ENCODE peak calls at places on chromosomes 7 and 10, in four cellular contexts. One of them, this sample, is unnamed.

GRCh38 chr7:50446542-50446960 is 3.6 kb downstream of the FIGNL1 start:
- DNase-seq in spleen: no peak
- DNase-seq in iris pigment epithelial cell: peak
- DNase-seq in upper lobe of right lung: no peak
- DNase-seq in this sample: no peak

GRCh38 chr10:80356563-80356999 is at the start of the genes DYDC1 and DYDC2:
- DNase-seq in spleen: peak
- DNase-seq in iris pigment epithelial cell: peak
- DNase-seq in upper lobe of right lung: peak
- DNase-seq in this sample: peak

GRCh38 chr7:139035588-139036353 is at the start of gene ZC3HAV1L:
- DNase-seq in spleen: peak
- DNase-seq in iris pigment epithelial cell: peak
- DNase-seq in upper lobe of right lung: peak
- DNase-seq in this sample: peak

GRCh38 chr7:1386623-1387220 is 72.5 kb downstream of the MICALL2 start:
- DNase-seq in spleen: no peak
- DNase-seq in iris pigment epithelial cell: no peak
- DNase-seq in upper lobe of right lung: no peak
- DNase-seq in this sample: no peak

GRCh38 chr7:55070839-55071238 is 52.0 kb downstream of the EGFR start:
- DNase-seq in spleen: no peak
- DNase-seq in iris pigment epithelial cell: no peak
- DNase-seq in upper lobe of right lung: no peak
- DNase-seq in this sample: no peak

GRCh38 chr7:100785878-100786277 is 41.4 kb downstream of the EPHB4 start:
- DNase-seq in spleen: no peak
- DNase-seq in iris pigment epithelial cell: no peak
- DNase-seq in upper lobe of right lung: no peak
- DNase-seq in this sample: no peak

GRCh38 chr10:28072573-28072972 is 73.7 kb upstream of the ODAD2 start:
- DNase-seq in spleen: no peak
- DNase-seq in iris pigment epithelial cell: no peak
- DNase-seq in upper lobe of right lung: no peak
- DNase-seq in this sample: no peak

GRCh38 chr10:86508217-86508616 is 13.4 kb downstream of the WAPL start:
- DNase-seq in spleen: no peak
- DNase-seq in iris pigment epithelial cell: no peak
- DNase-seq in upper lobe of right lung: no peak
- DNase-seq in this sample: no peak

GRCh38 chr7:157274991-157275427 is 61.8 kb upstream of the DNAJB6 start:
- DNase-seq in spleen: peak
- DNase-seq in iris pigment epithelial cell: no peak
- DNase-seq in upper lobe of right lung: peak
- DNase-seq in this sample: no peak

GRCh38 chr10:129740532-129741279 is 223.4 kb downstream of the EBF3 start:
- DNase-seq in spleen: peak
- DNase-seq in iris pigment epithelial cell: no peak
- DNase-seq in upper lobe of right lung: no peak
- DNase-seq in this sample: no peak

GRCh38 chr7:114903131-114903530 is 18.8 kb upstream of the MDFIC start:
- DNase-seq in spleen: no peak
- DNase-seq in iris pigment epithelial cell: no peak
- DNase-seq in upper lobe of right lung: no peak
- DNase-seq in this sample: no peak